ENCODE peak calls at places on chromosome 9, in nine cellular contexts. L is AG09319, U is left lung, J is spleen, O is NCI-H1436 treated with DMSO at 0.1 percent for 48 hours, Z is HEK293T, P is T follicular helper cell, I is upper lobe of right lung, G is GM12865. T is an unnamed sample.

GRCh38 chr9:971901-972511 is 4.4 kb upstream of the DMRT3 start:
- DNase-seq in L (no peak), U (no peak), J (no peak), O (no peak), Z (no peak), P (no peak), I (no peak), G (no peak), T (no peak)

GRCh38 chr9:87007711-87008360 is 60.5 kb upstream of the GAS1 start:
- DNase-seq in L (peak), U (no peak), J (no peak), O (no peak), Z (no peak), P (no peak), I (no peak), G (no peak), T (no peak)

GRCh38 chr9:3386753-3387152 is 139.0 kb downstream of the RFX3 start:
- DNase-seq in L (no peak), U (no peak), J (no peak), O (no peak), Z (no peak), P (no peak), I (no peak), G (peak), T (no peak)

GRCh38 chr9:69279730-69280127 is 45.3 kb upstream of the ENTREP1 start:
- DNase-seq in L (no peak), U (no peak), J (no peak), O (no peak), Z (no peak), P (no peak), I (no peak), G (no peak), T (no peak)

GRCh38 chr9:78396087-78396486 is 99.2 kb downstream of the PSAT1 start:
- DNase-seq in L (no peak), U (no peak), J (no peak), O (no peak), Z (no peak), P (no peak), I (no peak), G (no peak), T (no peak)

GRCh38 chr9:121946465-121946864 is 146.6 kb downstream of the TTLL11 start:
- DNase-seq in L (no peak), U (no peak), J (no peak), O (no peak), Z (no peak), P (no peak), I (no peak), G (no peak), T (no peak)

GRCh38 chr9:119827526-119827925 is 458.3 kb upstream of the BRINP1 start:
- DNase-seq in L (no peak), U (no peak), J (no peak), O (no peak), Z (no peak), P (no peak), I (no peak), G (no peak), T (no peak)

GRCh38 chr9:133269537-133270357 is 5.3 kb downstream of the ABO start:
- DNase-seq in L (no peak), U (no peak), J (no peak), O (no peak), Z (no peak), P (no peak), I (no peak), G (no peak), T (no peak)

GRCh38 chr9:96515629-96516470 is 65.9 kb downstream of the HABP4 start:
- DNase-seq in L (no peak), U (no peak), J (no peak), O (no peak), Z (no peak), P (no peak), I (no peak), G (no peak), T (no peak)

GRCh38 chr9:133113163-133113927 is 7.7 kb downstream of the RALGDS start:
- DNase-seq in L (no peak), U (peak), J (peak), O (no peak), Z (no peak), P (no peak), I (peak), G (no peak), T (no peak)

GRCh38 chr9:136666364-136667216 is 3.9 kb downstream of the EGFL7 start:
- DNase-seq in L (no peak), U (no peak), J (no peak), O (no peak), Z (no peak), P (no peak), I (no peak), G (no peak), T (no peak)

GRCh38 chr9:109477269-109478203 is 20.6 kb downstream of the PTPN3 start:
- DNase-seq in L (no peak), U (peak), J (no peak), O (no peak), Z (no peak), P (no peak), I (peak), G (no peak), T (no peak)

T was measured in AG04450.